ENCODE peak calls at places on chromosomes 7 and 10, in four cellular contexts. C is fibroblast of mammary gland, H is AG10803, K is lung. V is an unnamed sample.

GRCh38 chr10:71597821-71598498 is 121.6 kb downstream of the C10orf105 start:
- DNase-seq in K (peak), C (peak), H (peak), V (no peak)

GRCh38 chr7:130356760-130357611 is 12.4 kb downstream of the CPA5 start:
- DNase-seq in C (peak), H (peak), K (no peak), V (peak)

GRCh38 chr7:93921607-93922446 is at the start of gene GNG11:
- DNase-seq in C (peak), H (peak), K (peak), V (peak)

GRCh38 chr7:16967174-16967868 is 85.5 kb upstream of the AGR3 start:
- DNase-seq in H (peak), C (peak), K (no peak), V (peak)

GRCh38 chr10:44773565-44773964 is 137.6 kb upstream of the TMEM72 start:
- DNase-seq in C (no peak), H (no peak), K (no peak), V (no peak)

GRCh38 chr7:48249162-48249561 is 77.9 kb downstream of the ABCA13 start:
- DNase-seq in K (no peak), H (no peak), C (no peak), V (no peak)

GRCh38 chr10:72075184-72076115 is 12.9 kb downstream of the SPOCK2 start:
- DNase-seq in K (no peak), C (no peak), H (no peak), V (no peak)

GRCh38 chr10:70380350-70381135 is 1.9 kb downstream of the LRRC20 start:
- DNase-seq in H (no peak), K (no peak), C (no peak), V (no peak)

GRCh38 chr7:74002474-74003017 is 25.4 kb upstream of the ELN start:
- DNase-seq in C (peak), H (peak), K (no peak), V (peak)

GRCh38 chr7:80791509-80791929 is 127.3 kb downstream of the SEMA3C start:
- DNase-seq in H (peak), K (no peak), C (no peak), V (no peak)

GRCh38 chr7:2000153-2000687 is 232.5 kb downstream of the MAD1L1 start:
- DNase-seq in H (no peak), K (no peak), C (no peak), V (no peak)

GRCh38 chr10:102835007-102835482 is 2.2 kb downstream of the CYP17A1 start:
- DNase-seq in H (peak), C (peak), K (peak), V (peak)

GRCh38 chr10:31803606-31804195 is 124.9 kb downstream of the ARHGAP12 start:
- DNase-seq in K (no peak), C (no peak), H (peak), V (peak)

GRCh38 chr10:75191821-75192568 is 18.6 kb upstream of the VDAC2 start:
- DNase-seq in H (peak), C (peak), K (peak), V (peak)

GRCh38 chr10:131802156-131802915 is 98.5 kb upstream of the PPP2R2D start:
- DNase-seq in H (no peak), K (no peak), C (no peak), V (no peak)

GRCh38 chr10:69537449-69537848 is 35.8 kb downstream of the NEUROG3 start:
- DNase-seq in K (no peak), C (no peak), H (no peak), V (no peak)

GRCh38 chr10:17586741-17587720 is 30.1 kb downstream of the HACD1 start:
- DNase-seq in K (no peak), C (no peak), H (peak), V (peak)

GRCh38 chr7:16891338-16891737 is 9.6 kb upstream of the AGR3 start:
- DNase-seq in C (peak), H (peak), K (peak), V (peak)

GRCh38 chr10:117334075-117334474 is 41.2 kb downstream of the PDZD8 start:
- DNase-seq in C (peak), K (no peak), H (peak), V (peak)

GRCh38 chr7:519429-519973 is at the start of gene PDGFA:
- DNase-seq in K (no peak), C (peak), H (peak), V (no peak)

GRCh38 chr7:113404245-113404644 is 285.9 kb upstream of the SMIM30 start:
- DNase-seq in H (no peak), K (no peak), C (peak), V (no peak)

GRCh38 chr7:55887786-55888185 is 530 bp downstream of the ZNF713 start:
- DNase-seq in K (no peak), C (no peak), H (no peak), V (peak)

GRCh38 chr7:37113661-37114355 is 334.9 kb downstream of the ELMO1 start:
- DNase-seq in C (peak), H (no peak), K (no peak), V (peak)

GRCh38 chr10:122112021-122112616 is 123.2 kb downstream of the TACC2 start:
- DNase-seq in K (no peak), H (peak), C (peak), V (peak)

GRCh38 chr7:23472974-23473847 is 2.9 kb upstream of the IGF2BP3 start:
- DNase-seq in K (no peak), H (no peak), C (no peak), V (peak)

GRCh38 chr7:74023037-74023436 is 4.9 kb upstream of the ELN start:
- DNase-seq in H (peak), K (no peak), C (peak), V (peak)

GRCh38 chr10:110901954-110902819 is 16.8 kb downstream of the BBIP1 start:
- DNase-seq in C (peak), K (no peak), H (peak), V (peak)

GRCh38 chr7:51374936-51375335 is 58.3 kb upstream of the COBL start:
- DNase-seq in C (no peak), K (no peak), H (no peak), V (no peak)

GRCh38 chr7:51366172-51366728 is 49.6 kb upstream of the COBL start:
- DNase-seq in H (no peak), K (no peak), C (no peak), V (no peak)

GRCh38 chr7:51367614-51367968 is 51.0 kb upstream of the COBL start:
- DNase-seq in K (no peak), H (no peak), C (no peak), V (no peak)

GRCh38 chr7:51366930-51367613 is 50.5 kb upstream of the COBL start:
- DNase-seq in H (peak), K (peak), C (peak), V (peak)

DNA sequence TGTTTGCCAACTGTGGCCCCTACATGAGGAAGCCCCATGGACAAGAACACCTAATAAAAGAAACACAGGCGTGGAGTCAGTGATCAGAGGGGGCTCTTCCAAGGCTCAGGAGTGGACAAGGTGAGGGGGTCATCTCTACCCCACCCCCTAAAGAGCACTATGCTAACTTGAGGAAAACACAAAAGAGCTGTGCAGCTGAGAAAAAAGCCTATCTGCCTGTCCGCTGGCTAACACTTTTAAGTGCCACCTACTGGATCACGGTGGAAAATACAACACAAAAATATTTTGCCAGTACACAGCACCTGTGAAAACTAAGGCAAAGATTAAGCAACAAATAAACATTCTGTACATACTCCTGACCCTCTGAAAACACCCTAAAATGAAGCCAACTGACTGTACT is 53.1 kb upstream of the COBL start:
- DNase-seq in K (no peak), C (no peak), H (no peak), V (peak)
- TF ChIP-seq CTCF in K (no peak), C (peak), H (peak), V (peak)

GRCh38 chr7:151245360-151246160 is 2.9 kb downstream of the SMARCD3 start:
- DNase-seq in K (no peak), C (no peak), H (no peak), V (no peak)

GRCh38 chr7:151247611-151248176 is 800 bp downstream of the SMARCD3 start:
- DNase-seq in H (no peak), C (no peak), K (no peak), V (peak)

GRCh38 chr7:151248191-151249033 is at the start of gene SMARCD3:
- DNase-seq in K (peak), H (peak), C (peak), V (peak)

GRCh38 chr7:151246161-151247015 is 2.1 kb downstream of the SMARCD3 start:
- DNase-seq in K (no peak), H (no peak), C (no peak), V (no peak)

DNA sequence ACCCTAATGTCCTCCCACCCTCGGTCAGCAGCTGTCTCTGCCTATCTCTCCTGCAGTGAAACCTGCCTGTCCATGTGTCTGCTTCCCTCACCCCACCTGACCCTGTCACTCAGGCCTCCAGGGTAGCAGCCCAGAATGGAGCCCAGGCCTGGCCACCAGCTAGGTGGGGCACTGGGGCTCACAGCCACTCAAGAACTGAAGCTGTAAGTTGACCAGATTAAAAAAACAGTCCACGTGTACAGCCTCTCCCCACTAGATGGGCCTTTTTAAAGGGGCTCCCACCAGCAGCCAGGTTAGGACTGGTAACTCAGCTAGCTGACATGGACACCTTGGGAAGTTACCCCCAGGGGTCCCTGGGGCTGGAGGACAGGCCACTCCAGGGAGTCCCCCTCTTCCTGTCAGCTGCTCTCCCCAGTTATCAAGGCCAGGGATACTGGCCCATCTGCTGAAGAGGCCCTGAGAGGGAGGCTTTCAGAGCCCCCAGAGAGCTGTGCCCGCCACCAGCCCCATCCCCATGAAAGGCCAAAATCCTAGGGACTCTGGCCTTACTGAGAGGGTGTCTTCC is 1.4 kb downstream of the SMARCD3 start:
- DNase-seq in H (no peak), K (no peak), C (no peak), V (peak)
- H3K4me3 ChIP-seq in H (peak), K (no peak), C (peak), V (peak)

GRCh38 chr7:110442386-110442837 is 648.5 kb upstream of the LRRN3 start:
- DNase-seq in K (no peak), H (no peak), C (no peak), V (peak)
- TF ChIP-seq CTCF in K (no peak), H (no peak), C (no peak), V (peak)

GRCh38 chr10:100969175-100970075 is at the start of gene SEMA4G:
- DNase-seq in H (peak), C (peak), K (no peak), V (peak)
- H3K4me3 ChIP-seq in H (peak), C (peak), K (peak), V (peak)

GRCh38 chr7:96778263-96778662 is 68.6 kb upstream of the SEM1 start:
- DNase-seq in K (no peak), C (no peak), H (no peak), V (no peak)
- TF ChIP-seq CTCF in K (no peak), C (no peak), H (no peak), V (no peak)

GRCh38 chr10:95567903-95568630 is 6.9 kb upstream of the SORBS1 start:
- DNase-seq in C (peak), H (no peak), K (no peak), V (no peak)

GRCh38 chr10:95572451-95572850 is 11.3 kb upstream of the SORBS1 start:
- DNase-seq in H (no peak), K (no peak), C (no peak), V (no peak)

GRCh38 chr10:95571390-95571789 is 10.2 kb upstream of the SORBS1 start:
- DNase-seq in H (no peak), K (no peak), C (no peak), V (no peak)

GRCh38 chr10:95566121-95566520 is 5.0 kb upstream of the SORBS1 start:
- DNase-seq in C (no peak), H (no peak), K (no peak), V (no peak)

DNA sequence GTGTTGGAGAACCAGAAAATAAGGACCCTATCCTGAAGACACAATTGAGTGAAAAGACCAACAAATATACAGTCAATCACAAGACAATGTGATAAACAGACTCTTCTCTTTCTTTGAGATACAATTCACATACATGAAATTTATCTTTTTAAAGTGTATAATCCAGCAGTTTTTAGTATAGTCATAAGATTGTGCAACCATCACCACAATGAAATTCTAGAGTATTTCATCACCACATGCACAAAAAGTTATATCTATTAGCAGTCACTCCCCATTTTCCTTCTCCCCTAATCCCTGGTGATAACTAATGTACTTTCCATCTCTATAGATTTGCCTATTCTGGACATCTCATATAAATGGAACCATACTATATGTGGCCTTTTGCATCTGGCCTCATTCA is 8.2 kb upstream of the SORBS1 start:
- DNase-seq in C (peak), K (no peak), H (peak), V (no peak)
- H3K4me3 ChIP-seq in C (no peak), K (no peak), H (no peak), V (no peak)

GRCh38 chr7:78983483-78983882 is 470.0 kb downstream of the MAGI2 start:
- DNase-seq in C (no peak), H (no peak), K (no peak), V (no peak)

GRCh38 chr7:78985509-78985908 is 468.0 kb downstream of the MAGI2 start:
- DNase-seq in K (no peak), C (no peak), H (no peak), V (no peak)
- TF ChIP-seq CTCF in K (no peak), C (no peak), H (no peak), V (no peak)

GRCh38 chr10:125159486-125159931 is 854 bp downstream of the CTBP2 start:
- DNase-seq in C (no peak), K (no peak), H (peak), V (no peak)
- H3K4me3 ChIP-seq in C (peak), K (peak), H (peak), V (peak)

GRCh38 chr10:133298466-133298865 is 10.2 kb downstream of the TUBGCP2 start:
- DNase-seq in C (no peak), H (no peak), K (no peak), V (no peak)

GRCh38 chr10:133302230-133302629 is 6.4 kb downstream of the TUBGCP2 start:
- DNase-seq in K (no peak), H (no peak), C (no peak), V (no peak)

GRCh38 chr10:133299738-133300137 is 8.9 kb downstream of the TUBGCP2 start:
- DNase-seq in C (no peak), H (no peak), K (no peak), V (no peak)

GRCh38 chr10:133297504-133297903 is 11.2 kb downstream of the TUBGCP2 start:
- DNase-seq in K (no peak), C (no peak), H (no peak), V (no peak)

GRCh38 chr10:133299224-133299623 is 9.4 kb downstream of the TUBGCP2 start:
- DNase-seq in K (no peak), C (no peak), H (no peak), V (no peak)
- TF ChIP-seq CTCF in K (no peak), C (no peak), H (no peak), V (no peak)

GRCh38 chr10:4051011-4051407 is 266.0 kb upstream of the KLF6 start:
- DNase-seq in H (peak), K (no peak), C (peak), V (peak)
- H3K4me3 ChIP-seq in H (peak), K (no peak), C (no peak), V (no peak)